ENCODE peak calls at places on chromosomes 3 and 15, in six cellular contexts. A, S, M, W, Q and R are unnamed samples.

GRCh38 chr3:114362815-114363214 is 69.0 kb downstream of the TIGIT start:
- DNase-seq in S (no peak), A (peak; percentile 19), W (no peak), Q (no peak), M (no peak), R (no peak)

GRCh38 chr3:123610331-123610730 is 25.5 kb upstream of the HACD2 start:
- DNase-seq in A (no peak), W (no peak), M (no peak), Q (no peak), S (no peak), R (no peak)

GRCh38 chr3:169542347-169542751 is 121.2 kb downstream of the MECOM start:
- DNase-seq in W (no peak), M (no peak), A (no peak), Q (no peak), S (no peak), R (no peak)

GRCh38 chr3:12235691-12236090 is 53.2 kb upstream of the PPARG start:
- DNase-seq in S (no peak), W (no peak), Q (no peak), M (no peak), A (peak; percentile 16), R (no peak)

GRCh38 chr15:85473455-85473854 is 93.1 kb downstream of the AKAP13 start:
- DNase-seq in S (no peak), A (no peak), M (no peak), W (no peak), Q (no peak), R (no peak)

GRCh38 chr3:69388241-69388640 is 2.4 kb upstream of the FRMD4B start:
- DNase-seq in W (no peak), A (no peak), S (no peak), M (no peak), Q (no peak), R (no peak)

GRCh38 chr15:33200444-33200843 is 5.9 kb upstream of the FMN1 start:
- DNase-seq in A (no peak), Q (no peak), M (no peak), W (no peak), S (no peak), R (no peak)

GRCh38 chr3:107979538-107979937 is 111.3 kb downstream of the CD47 start:
- DNase-seq in S (no peak), M (no peak), Q (no peak), A (no peak), W (no peak), R (no peak)

GRCh38 chr3:151753846-151754245 is 20.1 kb downstream of the AADACL2 start:
- DNase-seq in Q (no peak), M (no peak), A (no peak), W (no peak), S (no peak), R (no peak)

GRCh38 chr3:19146685-19147650 is 1.3 kb upstream of the KCNH8 start:
- DNase-seq in S (peak; percentile 80), M (peak; percentile 77), W (peak; percentile 65), Q (peak; percentile 35), A (peak; percentile 51), R (peak; percentile 76)

GRCh38 chr3:11637901-11638668 is 5.6 kb downstream of the VGLL4 start:
- DNase-seq in W (no peak), M (no peak), A (no peak), Q (no peak), S (no peak), R (no peak)

GRCh38 chr3:173618703-173619102 is 221.2 kb downstream of the NLGN1 start:
- DNase-seq in M (no peak), S (no peak), Q (no peak), A (no peak), W (no peak), R (no peak)

GRCh38 chr15:45732544-45733130 is 97.8 kb downstream of the SQOR start:
- DNase-seq in A (no peak), Q (no peak), S (no peak), W (no peak), M (peak; percentile 20), R (peak; percentile 37)

GRCh38 chr3:141710888-141711616 is 27.0 kb upstream of the RNF7 start:
- DNase-seq in S (peak; percentile 45), M (no peak), Q (no peak), W (no peak), A (no peak), R (no peak)

GRCh38 chr3:56839784-56840724 is 38.3 kb upstream of the ARHGEF3 start:
- DNase-seq in M (no peak), S (no peak), Q (no peak), A (peak; percentile 18), W (no peak), R (no peak)

GRCh38 chr15:79858469-79858868 is 38.3 kb downstream of the MTHFS start:
- DNase-seq in M (no peak), A (no peak), W (no peak), S (no peak), Q (no peak), R (no peak)

GRCh38 chr3:46208167-46208704 is at the start of gene CCR1:
- DNase-seq in A (no peak), M (peak; percentile 57), S (no peak), Q (peak; percentile 30), W (no peak), R (no peak)

GRCh38 chr3:46881819-46882376 is 4.4 kb downstream of the PTH1R start:
- DNase-seq in W (no peak), A (no peak), Q (no peak), S (peak; percentile 78), M (peak; percentile 19), R (no peak)

GRCh38 chr3:193553606-193554005 is 1.1 kb downstream of the ATP13A4 start:
- DNase-seq in M (no peak), W (no peak), A (no peak), S (no peak), Q (no peak), R (no peak)

GRCh38 chr3:42043116-42043796 is 47.9 kb upstream of the TRAK1 start:
- DNase-seq in A (no peak), W (no peak), S (no peak), M (no peak), Q (no peak), R (no peak)

GRCh38 chr15:87816811-87817210 is 439.7 kb downstream of the NTRK3 start:
- DNase-seq in W (no peak), A (peak; percentile 55), S (no peak), M (no peak), Q (no peak), R (no peak)

GRCh38 chr3:126309861-126310655 is 47.1 kb downstream of the KLF15 start:
- DNase-seq in S (no peak), W (no peak), A (no peak), Q (no peak), M (no peak), R (no peak)

GRCh38 chr3:171770689-171771620 is 39.3 kb downstream of the PLD1 start:
- DNase-seq in Q (no peak), A (peak; percentile 5), M (peak; percentile 62), S (no peak), W (no peak), R (peak; percentile 63)

GRCh38 chr15:75732809-75733451 is 20.3 kb upstream of the CSPG4 start:
- DNase-seq in W (peak; percentile 83), Q (peak; percentile 60), M (peak; percentile 78), A (peak; percentile 65), S (peak; percentile 82), R (peak; percentile 73)

GRCh38 chr3:111012388-111013248 is 59.0 kb upstream of the NECTIN3 start:
- DNase-seq in M (no peak), A (no peak), W (no peak), S (no peak), Q (no peak), R (no peak)

GRCh38 chr3:30933478-30934207 is 39.2 kb upstream of the GADL1 start:
- DNase-seq in S (no peak), W (no peak), Q (no peak), A (no peak), M (no peak), R (no peak)

GRCh38 chr3:25155696-25156471 is 272.2 kb upstream of the RARB start:
- DNase-seq in Q (no peak), A (no peak), W (no peak), M (no peak), S (no peak), R (no peak)

GRCh38 chr15:76972420-76973361 is 22.2 kb upstream of the PSTPIP1 start:
- DNase-seq in S (peak; percentile 64), Q (no peak), W (no peak), M (no peak), A (no peak), R (no peak)

GRCh38 chr3:138327831-138328230 is 1.8 kb downstream of the NME9 start:
- DNase-seq in Q (no peak), A (no peak), W (no peak), S (no peak), M (no peak), R (no peak)

GRCh38 chr15:70505411-70505919 is 257.9 kb downstream of the UACA start:
- DNase-seq in S (no peak), M (no peak), W (no peak), Q (no peak), A (peak; percentile 85), R (no peak)

GRCh38 chr3:124859025-124859424 is 28.1 kb downstream of the ITGB5 start:
- DNase-seq in M (no peak), Q (no peak), W (no peak), S (no peak), A (peak; percentile 56), R (no peak)

GRCh38 chr3:172065534-172065933 is 26.2 kb downstream of the FNDC3B start:
- DNase-seq in M (peak; percentile 33), A (no peak), Q (no peak), W (no peak), S (no peak), R (no peak)

GRCh38 chr3:100463002-100463401 is 29.4 kb upstream of the TMEM45A start:
- DNase-seq in W (no peak), Q (no peak), M (no peak), S (no peak), A (peak; percentile 53), R (no peak)
- TF ChIP-seq CTCF in W (peak; percentile 50), Q (peak; percentile 67), M (peak; percentile 79), S (peak; percentile 32), A (peak; percentile 92), R (peak; percentile 74)

GRCh38 chr3:197394464-197395321 is 96.3 kb upstream of the DLG1 start:
- DNase-seq in S (peak; percentile 70), A (no peak), Q (peak; percentile 27), W (no peak), M (no peak), R (peak; percentile 38)
- TF ChIP-seq EP300 in S (no peak), A (no peak), Q (peak; percentile 38), W (no peak), M (no peak), R (no peak)

GRCh38 chr15:64895285-64896065 is 16.2 kb upstream of the ANKDD1A start:
- DNase-seq in A (no peak), S (no peak), M (peak; percentile 41), W (no peak), Q (no peak), R (peak; percentile 31)
- TF ChIP-seq CTCF in A (no peak), S (no peak), M (no peak), W (no peak), Q (no peak), R (no peak)

DNA sequence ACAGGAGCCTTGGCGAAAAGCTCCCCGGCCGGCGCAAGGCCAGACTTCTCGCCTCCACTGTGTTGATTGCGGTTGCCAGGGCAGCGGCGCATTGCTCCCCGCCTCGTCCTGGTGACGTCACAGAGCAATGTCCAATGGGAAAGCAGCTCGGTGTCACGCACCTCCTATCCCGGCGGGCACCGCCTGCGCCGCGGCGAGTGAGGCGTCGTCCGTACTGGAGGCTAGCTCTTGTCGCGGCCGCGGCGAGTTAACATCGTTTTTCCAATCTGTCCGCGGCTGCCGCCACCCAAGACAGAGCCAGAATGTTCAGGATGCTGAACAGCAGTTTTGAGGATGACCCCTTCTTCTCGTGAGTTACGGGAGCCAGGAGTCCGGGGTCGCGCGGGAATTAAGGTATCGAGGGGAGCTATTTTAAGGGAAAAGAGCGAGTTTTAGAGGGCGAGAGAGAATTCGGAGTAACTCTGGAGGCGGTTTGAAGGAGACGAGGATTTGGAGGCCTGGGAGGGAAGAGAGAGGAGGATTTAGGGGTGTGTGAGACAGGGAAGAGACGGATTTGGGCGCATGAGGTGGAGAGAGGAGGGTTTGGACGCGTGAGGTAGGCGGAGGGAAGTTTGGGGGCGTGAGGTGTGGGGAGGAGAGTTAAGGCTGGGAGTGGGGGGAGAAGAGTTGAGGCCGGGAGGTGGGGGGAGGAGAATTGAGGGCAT is at the start of gene MLF1:
- DNase-seq in S (peak; percentile 99), M (peak; percentile 96), Q (peak; percentile 93), W (peak; percentile 98), A (peak; percentile 95), R (peak; percentile 92)
- TF ChIP-seq EP300 in S (no peak), M (no peak), Q (peak; percentile 97), W (no peak), A (no peak), R (no peak)